ENCODE peak calls at places on chromosome 19, in ten cellular contexts. Q is HCT116, H is heart left ventricle, S is stomach, B is cardiac muscle cell, D is right lobe of liver, R is tibial artery, F is H1, Y is GM23338, U is neural progenitor cell. P is an unnamed sample.

GRCh38 chr19:48210005-48210404 is 39.5 kb downstream of the ZSWIM9 start:
- DNase-seq in Q (no peak), H (no peak), S (no peak), B (no peak), D (no peak), R (no peak), F (no peak), Y (no peak), U (no peak), P (no peak)

GRCh38 chr19:51702754-51703654 is 9.9 kb downstream of the SPACA6 start:
- DNase-seq in Q (no peak), H (no peak), S (peak; percentile 56), B (no peak), D (no peak), R (no peak), F (peak; percentile 81), Y (peak; percentile 94), U (peak; percentile 49), P (no peak)

GRCh38 chr19:51083783-51084182 is 1.1 kb upstream of the KLK14 start:
- DNase-seq in Q (no peak), H (no peak), S (no peak), B (no peak), D (no peak), R (no peak), F (no peak), Y (no peak), U (no peak), P (no peak)

GRCh38 chr19:10852098-10852800 is 4.0 kb downstream of the C19orf38 start:
- DNase-seq in Q (no peak), H (peak; percentile 12), S (no peak), B (peak; percentile 45), D (no peak), R (no peak), F (no peak), Y (no peak), U (no peak), P (peak; percentile 90)

GRCh38 chr19:17576758-17577532 is 21.5 kb downstream of the COLGALT1 start:
- DNase-seq in Q (peak; percentile 87), H (no peak), S (no peak), B (peak; percentile 51), D (no peak), R (no peak), F (peak; percentile 98), Y (peak; percentile 98), U (peak; percentile 98), P (peak; percentile 48)

GRCh38 chr19:2081873-2082810 is 14.0 kb downstream of the MOB3A start:
- DNase-seq in Q (no peak), H (no peak), S (peak; percentile 50), B (no peak), D (no peak), R (no peak), F (no peak), Y (no peak), U (no peak), P (no peak)

GRCh38 chr19:38655148-38655824 is 7.8 kb downstream of the ACTN4 start:
- DNase-seq in Q (no peak), H (no peak), S (no peak), B (no peak), D (no peak), R (no peak), F (no peak), Y (no peak), U (no peak), P (no peak)

GRCh38 chr19:4120531-4120930 is 3.4 kb downstream of the MAP2K2 start:
- DNase-seq in Q (no peak), H (no peak), S (no peak), B (peak; percentile 57), D (no peak), R (no peak), F (no peak), Y (no peak), U (no peak), P (peak; percentile 18)

DNA sequence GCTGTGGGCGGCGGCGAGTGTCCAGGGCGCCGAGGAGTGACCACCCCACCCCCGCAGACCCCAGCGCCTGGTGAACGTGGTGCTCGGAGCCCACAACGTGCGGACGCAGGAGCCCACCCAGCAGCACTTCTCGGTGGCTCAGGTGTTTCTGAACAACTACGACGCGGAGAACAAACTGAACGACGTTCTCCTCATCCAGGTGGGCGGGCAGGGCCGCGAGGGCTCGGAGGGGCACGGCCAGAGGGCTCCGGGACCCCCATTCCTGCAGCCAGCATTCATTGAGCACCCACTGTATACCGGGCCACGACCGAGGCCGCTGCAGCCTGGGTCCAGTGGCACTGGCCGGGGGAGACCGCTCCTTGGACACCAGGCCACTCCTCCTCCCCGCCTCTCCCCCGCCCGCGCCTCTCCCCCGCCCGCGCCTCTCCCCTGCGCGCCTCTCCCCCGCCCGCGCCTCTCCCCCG is 3.1 kb downstream of the PRTN3 start:
- DNase-seq in Q (no peak), H (no peak), S (no peak), B (no peak), D (no peak), R (no peak), F (no peak), Y (no peak), U (peak; percentile 42), P (no peak)
- H3K27me3 ChIP-seq in Q (no peaks in the 10 kb centered on the region), H (peaks cover 17% of the 10 kb centered on the region), S (peaks cover 97% of the 10 kb centered on the region), B (peaks cover 33% of the 10 kb centered on the region), D (no peaks in the 10 kb centered on the region), R (peaks cover 88% of the 10 kb centered on the region), F (peaks cover 17% of the 10 kb centered on the region), Y (peaks cover 27% of the 10 kb centered on the region), U (peaks cover 46% of the 10 kb centered on the region), P (peaks cover 8% of the 10 kb centered on the region)

GRCh38 chr19:33518541-33518940 is 3.0 kb downstream of the PEPD start:
- DNase-seq in Q (no peak), H (no peak), S (no peak), B (no peak), D (no peak), R (no peak), F (no peak), Y (peak; percentile 30), U (peak; percentile 80), P (no peak)

GRCh38 chr19:33521480-33522370 is at the start of gene PEPD:
- DNase-seq in Q (peak; percentile 76), H (peak; percentile 94), S (peak; percentile 90), B (peak; percentile 93), D (peak; percentile 93), R (peak; percentile 86), F (peak; percentile 95), Y (peak; percentile 96), U (peak; percentile 97), P (peak; percentile 85)

GRCh38 chr19:33519416-33519815 is 2.2 kb downstream of the PEPD start:
- DNase-seq in Q (no peak), H (no peak), S (no peak), B (no peak), D (no peak), R (no peak), F (no peak), Y (no peak), U (no peak), P (no peak)

GRCh38 chr19:33520844-33521479 is 629 bp downstream of the PEPD start:
- DNase-seq in Q (no peak), H (no peak), S (no peak), B (peak; percentile 2), D (peak; percentile 93), R (no peak), F (no peak), Y (peak; percentile 19), U (peak; percentile 16), P (no peak)

GRCh38 chr19:33520048-33520643 is 1.4 kb downstream of the PEPD start:
- DNase-seq in Q (no peak), H (no peak), S (no peak), B (no peak), D (no peak), R (no peak), F (no peak), Y (no peak), U (no peak), P (no peak)
- H3K4me3 ChIP-seq in Q (peak overlapping the region; percentile 66), H (no peak overlapping the region), S (no peak overlapping the region), B (no peak overlapping the region), D (no peak overlapping the region), R (no peak overlapping the region), F (peak overlapping the region; percentile 94), Y (peak overlapping the region; percentile 90), U (no peak overlapping the region), P (no peak overlapping the region)

GRCh38 chr19:41707502-41707812 is 969 bp upstream of the CEACAM5 start:
- DNase-seq in Q (no peak), H (no peak), S (no peak), B (no peak), D (no peak), R (no peak), F (no peak), Y (peak; percentile 47), U (no peak), P (no peak)
- H3K27me3 ChIP-seq in Q (peaks cover 48% of the 10 kb centered on the region), H (peaks cover 15% of the 10 kb centered on the region), S (peaks cover 62% of the 10 kb centered on the region), B (no peaks in the 10 kb centered on the region), D (no peaks in the 10 kb centered on the region), R (peaks cover 31% of the 10 kb centered on the region), F (no peaks in the 10 kb centered on the region), Y (no peaks in the 10 kb centered on the region), U (no peaks in the 10 kb centered on the region), P (peaks cover 25% of the 10 kb centered on the region)

GRCh38 chr19:43596842-43597461 is 557 bp downstream of the ZNF576 start:
- DNase-seq in Q (no peak), H (no peak), S (no peak), B (no peak), D (no peak), R (no peak), F (no peak), Y (no peak), U (peak; percentile 18), P (no peak)

GRCh38 chr19:43595605-43595998 is 332 bp downstream of the IRGQ start:
- DNase-seq in Q (no peak), H (no peak), S (no peak), B (no peak), D (no peak), R (no peak), F (peak; percentile 53), Y (no peak), U (peak; percentile 33), P (no peak)

GRCh38 chr19:43599635-43600295 is 3.4 kb downstream of the ZNF576 start:
- DNase-seq in Q (no peak), H (no peak), S (no peak), B (no peak), D (no peak), R (no peak), F (no peak), Y (no peak), U (no peak), P (no peak)

GRCh38 chr19:43595999-43596841 is at the start of the genes IRGQ and ZNF576:
- DNase-seq in Q (peak; percentile 99), H (peak; percentile 100), S (peak; percentile 100), B (peak; percentile 100), D (peak; percentile 100), R (peak; percentile 100), F (peak; percentile 100), Y (peak; percentile 100), U (peak; percentile 100), P (peak; percentile 98)

DNA sequence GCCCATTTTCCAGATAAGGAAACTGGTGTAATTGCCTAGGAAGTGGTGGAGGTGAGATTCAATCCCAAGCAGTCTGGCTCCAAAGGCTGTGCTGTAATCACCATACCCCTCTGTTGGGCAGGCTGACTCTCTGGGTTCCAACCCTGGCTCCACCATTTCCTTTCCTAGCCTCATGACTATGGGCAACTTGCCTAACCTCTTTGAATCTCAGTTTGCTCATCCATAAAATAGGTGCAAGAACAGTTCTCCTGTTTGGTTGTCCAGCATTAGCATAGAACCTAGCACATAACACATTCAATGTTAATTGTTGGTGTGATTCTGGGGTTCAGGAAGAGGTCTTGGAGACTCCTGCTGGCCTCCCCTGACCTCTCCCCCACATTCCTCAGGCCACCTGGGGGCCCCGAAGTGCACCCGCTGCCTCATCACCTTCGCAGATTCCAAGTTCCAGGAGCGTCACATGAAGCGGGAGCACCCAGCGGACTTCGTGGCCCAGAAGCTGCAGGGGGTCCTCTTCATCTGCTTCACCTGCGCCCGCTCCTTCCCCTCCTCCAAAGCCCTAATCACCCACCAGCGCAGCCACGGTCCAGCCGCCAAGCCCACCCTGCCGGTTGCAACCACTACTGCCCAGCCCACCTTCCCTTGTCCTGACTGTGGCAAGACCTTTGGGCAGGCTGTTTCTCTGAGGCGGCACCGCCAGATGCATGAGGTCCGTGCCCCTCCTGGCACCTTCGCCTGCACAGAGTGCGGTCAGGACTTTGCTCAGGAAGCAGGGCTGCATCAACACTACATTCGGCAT is 2.2 kb downstream of the ZNF576 start:
- DNase-seq in Q (no peak), H (no peak), S (no peak), B (no peak), D (no peak), R (no peak), F (no peak), Y (no peak), U (no peak), P (no peak)
- H3K4me3 ChIP-seq in Q (no peak overlapping the region), H (no peak overlapping the region), S (no peak overlapping the region), B (no peak overlapping the region), D (no peak overlapping the region), R (no peak overlapping the region), F (no peak overlapping the region), Y (no peak overlapping the region), U (no peak overlapping the region), P (no peak overlapping the region)

P was measured in MG63.